ENCODE peak calls at places on chromosomes 1 and 21, in eight cellular contexts. One of them, this sample, is unnamed.

GRCh38 chr1:85801520-85801919 is 93.3 kb upstream of the ZNHIT6 start:
- DNase-seq in endothelial cell of umbilical vein: no peak
- DNase-seq in GM23248: peak; percentile 47
- DNase-seq in epithelial cell of prostate: no peak
- DNase-seq in coronary artery: no peak
- DNase-seq in CD8-positive, alpha-beta T cell: no peak
- DNase-seq in neural progenitor cell: no peak
- DNase-seq in lower lobe of right lung: no peak
- DNase-seq in this sample: no peak

GRCh38 chr1:4344065-4344753 is 310.2 kb upstream of the AJAP1 start:
- DNase-seq in endothelial cell of umbilical vein: no peak
- DNase-seq in GM23248: no peak
- DNase-seq in epithelial cell of prostate: no peak
- DNase-seq in coronary artery: no peak
- DNase-seq in CD8-positive, alpha-beta T cell: no peak
- DNase-seq in neural progenitor cell: no peak
- DNase-seq in lower lobe of right lung: no peak
- DNase-seq in this sample: no peak

GRCh38 chr1:88327391-88328267 is 356.4 kb upstream of the PKN2 start:
- DNase-seq in endothelial cell of umbilical vein: peak; percentile 98
- DNase-seq in GM23248: peak; percentile 92
- DNase-seq in epithelial cell of prostate: peak; percentile 60
- DNase-seq in coronary artery: no peak
- DNase-seq in CD8-positive, alpha-beta T cell: no peak
- DNase-seq in neural progenitor cell: no peak
- DNase-seq in lower lobe of right lung: no peak
- DNase-seq in this sample: peak; percentile 76

GRCh38 chr1:172135076-172135672 is 285.3 kb upstream of the C1orf105 start:
- DNase-seq in endothelial cell of umbilical vein: no peak
- DNase-seq in GM23248: no peak
- DNase-seq in epithelial cell of prostate: no peak
- DNase-seq in coronary artery: no peak
- DNase-seq in CD8-positive, alpha-beta T cell: no peak
- DNase-seq in neural progenitor cell: peak; percentile 31
- DNase-seq in lower lobe of right lung: no peak
- DNase-seq in this sample: peak; percentile 32

GRCh38 chr21:42305707-42306147 is 9.5 kb downstream of the TFF3 start:
- DNase-seq in endothelial cell of umbilical vein: no peak
- DNase-seq in GM23248: no peak
- DNase-seq in epithelial cell of prostate: no peak
- DNase-seq in coronary artery: no peak
- DNase-seq in CD8-positive, alpha-beta T cell: no peak
- DNase-seq in neural progenitor cell: no peak
- DNase-seq in lower lobe of right lung: no peak
- DNase-seq in this sample: no peak

GRCh38 chr1:202105571-202106339 is 17.0 kb upstream of the GPR37L1 start:
- DNase-seq in endothelial cell of umbilical vein: no peak
- DNase-seq in GM23248: peak; percentile 81
- DNase-seq in epithelial cell of prostate: no peak
- DNase-seq in coronary artery: no peak
- DNase-seq in CD8-positive, alpha-beta T cell: no peak
- DNase-seq in neural progenitor cell: peak; percentile 91
- DNase-seq in lower lobe of right lung: no peak
- DNase-seq in this sample: peak; percentile 88

GRCh38 chr1:30372792-30373433 is 350.5 kb downstream of the MATN1 start:
- DNase-seq in endothelial cell of umbilical vein: no peak
- DNase-seq in GM23248: no peak
- DNase-seq in epithelial cell of prostate: no peak
- DNase-seq in coronary artery: peak; percentile 63
- DNase-seq in CD8-positive, alpha-beta T cell: no peak
- DNase-seq in neural progenitor cell: no peak
- DNase-seq in lower lobe of right lung: no peak
- DNase-seq in this sample: no peak

GRCh38 chr1:232599178-232600041 is 30.5 kb downstream of the SIPA1L2 start:
- DNase-seq in endothelial cell of umbilical vein: no peak
- DNase-seq in GM23248: peak; percentile 12
- DNase-seq in epithelial cell of prostate: no peak
- DNase-seq in coronary artery: no peak
- DNase-seq in CD8-positive, alpha-beta T cell: no peak
- DNase-seq in neural progenitor cell: no peak
- DNase-seq in lower lobe of right lung: no peak
- DNase-seq in this sample: no peak

GRCh38 chr1:18109756-18110597 is 2.4 kb downstream of the IGSF21 start:
- DNase-seq in endothelial cell of umbilical vein: no peak
- DNase-seq in GM23248: peak; percentile 48
- DNase-seq in epithelial cell of prostate: no peak
- DNase-seq in coronary artery: no peak
- DNase-seq in CD8-positive, alpha-beta T cell: no peak
- DNase-seq in neural progenitor cell: peak; percentile 87
- DNase-seq in lower lobe of right lung: no peak
- DNase-seq in this sample: no peak

GRCh38 chr21:35664683-35665082 is 395.6 kb downstream of the SETD4 start:
- DNase-seq in endothelial cell of umbilical vein: no peak
- DNase-seq in GM23248: peak; percentile 20
- DNase-seq in epithelial cell of prostate: peak; percentile 81
- DNase-seq in coronary artery: no peak
- DNase-seq in CD8-positive, alpha-beta T cell: no peak
- DNase-seq in neural progenitor cell: no peak
- DNase-seq in lower lobe of right lung: no peak
- DNase-seq in this sample: peak; percentile 22

GRCh38 chr1:32874860-32875793 is 4.4 kb upstream of the FNDC5 start:
- DNase-seq in endothelial cell of umbilical vein: no peak
- DNase-seq in GM23248: no peak
- DNase-seq in epithelial cell of prostate: no peak
- DNase-seq in coronary artery: no peak
- DNase-seq in CD8-positive, alpha-beta T cell: no peak
- DNase-seq in neural progenitor cell: no peak
- DNase-seq in lower lobe of right lung: no peak
- DNase-seq in this sample: no peak

GRCh38 chr1:88678405-88678804 is 5.7 kb upstream of the PKN2 start:
- DNase-seq in endothelial cell of umbilical vein: peak; percentile 37
- DNase-seq in GM23248: no peak
- DNase-seq in epithelial cell of prostate: peak; percentile 71
- DNase-seq in coronary artery: no peak
- DNase-seq in CD8-positive, alpha-beta T cell: no peak
- DNase-seq in neural progenitor cell: no peak
- DNase-seq in lower lobe of right lung: no peak
- DNase-seq in this sample: no peak

GRCh38 chr1:15337656-15338402 is 71.9 kb upstream of the EFHD2 start:
- DNase-seq in endothelial cell of umbilical vein: peak; percentile 83
- DNase-seq in GM23248: peak; percentile 95
- DNase-seq in epithelial cell of prostate: no peak
- DNase-seq in coronary artery: no peak
- DNase-seq in CD8-positive, alpha-beta T cell: no peak
- DNase-seq in neural progenitor cell: no peak
- DNase-seq in lower lobe of right lung: peak; percentile 37
- DNase-seq in this sample: peak; percentile 70

GRCh38 chr1:228016181-228016510 is 9.3 kb downstream of the WNT3A start:
- DNase-seq in endothelial cell of umbilical vein: no peak
- DNase-seq in GM23248: no peak
- DNase-seq in epithelial cell of prostate: no peak
- DNase-seq in coronary artery: peak; percentile 35
- DNase-seq in CD8-positive, alpha-beta T cell: no peak
- DNase-seq in neural progenitor cell: no peak
- DNase-seq in lower lobe of right lung: no peak
- DNase-seq in this sample: no peak

GRCh38 chr1:176976771-176977170 is 187.7 kb downstream of the ASTN1 start:
- DNase-seq in endothelial cell of umbilical vein: no peak
- DNase-seq in GM23248: no peak
- DNase-seq in epithelial cell of prostate: no peak
- DNase-seq in coronary artery: no peak
- DNase-seq in CD8-positive, alpha-beta T cell: no peak
- DNase-seq in neural progenitor cell: no peak
- DNase-seq in lower lobe of right lung: no peak
- DNase-seq in this sample: no peak

GRCh38 chr21:37341254-37341960 is 25.2 kb upstream of the DYRK1A start:
- DNase-seq in endothelial cell of umbilical vein: peak; percentile 62
- DNase-seq in GM23248: peak; percentile 55
- DNase-seq in epithelial cell of prostate: no peak
- DNase-seq in coronary artery: no peak
- DNase-seq in CD8-positive, alpha-beta T cell: no peak
- DNase-seq in neural progenitor cell: peak; percentile 22
- DNase-seq in lower lobe of right lung: no peak
- DNase-seq in this sample: no peak

GRCh38 chr1:174118726-174119125 is 40.6 kb upstream of the RABGAP1L start:
- DNase-seq in endothelial cell of umbilical vein: no peak
- DNase-seq in GM23248: no peak
- DNase-seq in epithelial cell of prostate: no peak
- DNase-seq in coronary artery: no peak
- DNase-seq in CD8-positive, alpha-beta T cell: no peak
- DNase-seq in neural progenitor cell: no peak
- DNase-seq in lower lobe of right lung: no peak
- DNase-seq in this sample: no peak

GRCh38 chr1:6612641-6613360 is 730 bp upstream of the PHF13 start:
- DNase-seq in endothelial cell of umbilical vein: peak; percentile 68
- DNase-seq in GM23248: peak; percentile 83
- DNase-seq in epithelial cell of prostate: no peak
- DNase-seq in coronary artery: no peak
- DNase-seq in CD8-positive, alpha-beta T cell: no peak
- DNase-seq in neural progenitor cell: peak; percentile 65
- DNase-seq in lower lobe of right lung: peak; percentile 74
- DNase-seq in this sample: no peak

GRCh38 chr1:224368409-224368808 is 11.7 kb downstream of the CNIH4 start:
- DNase-seq in endothelial cell of umbilical vein: no peak
- DNase-seq in GM23248: peak; percentile 11
- DNase-seq in epithelial cell of prostate: no peak
- DNase-seq in coronary artery: no peak
- DNase-seq in CD8-positive, alpha-beta T cell: no peak
- DNase-seq in neural progenitor cell: no peak
- DNase-seq in lower lobe of right lung: no peak
- DNase-seq in this sample: no peak

DNA sequence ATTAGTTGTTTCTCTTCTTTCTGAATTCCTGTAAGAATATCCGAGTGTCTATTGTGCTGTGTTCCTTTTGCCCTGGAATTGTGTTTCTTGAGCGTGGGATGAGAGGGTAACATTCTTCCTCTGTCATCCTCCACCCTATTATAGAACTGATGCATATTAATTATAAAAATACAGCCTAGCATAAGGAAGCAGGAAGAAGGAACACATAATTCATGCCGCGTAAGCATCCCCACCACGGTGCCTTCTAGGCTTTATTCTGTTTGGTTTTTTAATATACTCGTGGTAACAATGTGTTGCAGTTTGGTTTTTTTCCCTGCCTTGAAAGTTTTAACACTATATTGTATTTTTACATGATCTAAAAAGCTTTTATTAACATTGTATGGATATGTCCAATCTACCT is 65.7 kb downstream of the GALNT2 start:
- DNase-seq in endothelial cell of umbilical vein: no peak
- DNase-seq in GM23248: no peak
- DNase-seq in epithelial cell of prostate: no peak
- DNase-seq in coronary artery: no peak
- DNase-seq in CD8-positive, alpha-beta T cell: no peak
- DNase-seq in neural progenitor cell: no peak
- DNase-seq in lower lobe of right lung: no peak
- DNase-seq in this sample: no peak
- H3K27ac ChIP-seq in endothelial cell of umbilical vein: no peak overlapping the region
- H3K27ac ChIP-seq in GM23248: no peak overlapping the region
- H3K27ac ChIP-seq in epithelial cell of prostate: no peak overlapping the region
- H3K27ac ChIP-seq in coronary artery: no peak overlapping the region
- H3K27ac ChIP-seq in CD8-positive, alpha-beta T cell: no peak overlapping the region
- H3K27ac ChIP-seq in neural progenitor cell: no peak overlapping the region
- H3K27ac ChIP-seq in lower lobe of right lung: no peak overlapping the region
- H3K27ac ChIP-seq in this sample: no peak overlapping the region

DNA sequence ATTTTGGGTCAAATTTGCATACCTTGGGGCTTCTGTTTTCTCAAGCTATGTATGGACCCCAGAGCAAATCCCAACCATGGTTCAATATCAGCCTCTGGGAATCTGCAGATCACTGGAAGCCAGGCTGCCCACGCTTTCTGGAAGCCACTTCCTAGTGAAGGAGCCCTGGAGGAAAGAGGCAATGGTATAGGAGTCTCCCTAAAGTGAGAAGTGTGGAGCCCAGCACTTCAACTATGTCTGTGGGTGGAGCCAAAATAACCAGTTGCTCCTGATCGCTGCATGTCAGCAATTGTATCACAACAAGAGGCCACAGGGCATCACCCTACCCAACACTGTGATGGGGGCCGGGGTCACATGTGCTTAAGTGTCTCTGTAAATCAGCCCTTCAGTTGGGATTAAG is 26.9 kb downstream of the ETS2 start:
- DNase-seq in endothelial cell of umbilical vein: no peak
- DNase-seq in GM23248: no peak
- DNase-seq in epithelial cell of prostate: no peak
- DNase-seq in coronary artery: no peak
- DNase-seq in CD8-positive, alpha-beta T cell: no peak
- DNase-seq in neural progenitor cell: no peak
- DNase-seq in lower lobe of right lung: no peak
- DNase-seq in this sample: no peak
- H3K27ac ChIP-seq in endothelial cell of umbilical vein: no peak overlapping the region
- H3K27ac ChIP-seq in GM23248: no peak overlapping the region
- H3K27ac ChIP-seq in epithelial cell of prostate: no peak overlapping the region
- H3K27ac ChIP-seq in coronary artery: no peak overlapping the region
- H3K27ac ChIP-seq in CD8-positive, alpha-beta T cell: no peak overlapping the region
- H3K27ac ChIP-seq in neural progenitor cell: no peak overlapping the region
- H3K27ac ChIP-seq in lower lobe of right lung: no peak overlapping the region
- H3K27ac ChIP-seq in this sample: no peak overlapping the region

DNA sequence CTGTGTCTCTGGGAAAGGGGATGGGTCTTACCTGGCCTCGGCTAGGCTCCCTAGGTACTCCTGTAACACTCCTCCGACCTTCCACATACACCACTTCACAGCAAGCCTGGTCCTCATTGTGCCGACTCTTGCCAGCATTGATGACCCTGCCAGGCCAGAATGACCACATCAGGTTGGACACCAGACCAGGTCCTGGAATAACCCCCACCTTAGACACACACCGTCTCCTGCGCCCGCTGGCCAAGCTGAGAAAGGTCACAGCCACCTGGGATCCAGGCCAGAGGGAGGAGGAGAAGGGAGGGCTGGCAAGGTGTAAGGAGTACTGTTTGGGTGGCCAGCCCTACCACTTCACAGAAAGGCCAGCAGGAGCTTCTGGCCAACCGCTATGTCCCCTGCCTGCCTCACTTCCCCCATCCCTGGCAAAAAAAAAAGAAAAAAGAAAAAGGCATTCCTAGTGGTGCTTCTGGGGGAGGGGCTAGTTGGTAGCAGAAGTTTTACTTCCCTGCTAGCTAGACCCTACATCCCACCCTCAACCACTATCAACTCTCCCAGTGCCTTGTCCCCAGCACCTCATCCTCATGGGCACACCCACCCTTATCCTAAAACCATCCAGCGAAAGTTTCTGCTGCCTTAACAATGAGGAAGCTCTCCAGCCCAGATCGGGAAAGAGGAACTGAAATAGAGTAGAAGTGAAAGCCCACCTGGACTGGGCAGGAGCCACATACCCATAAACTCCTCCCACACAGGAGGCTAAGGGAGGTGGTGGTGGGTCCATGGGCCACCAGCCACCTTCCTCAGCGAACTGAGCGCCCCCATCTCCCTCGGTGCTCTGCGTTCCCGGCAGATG is 1.4 kb downstream of the PPM1J start:
- DNase-seq in endothelial cell of umbilical vein: no peak
- DNase-seq in GM23248: no peak
- DNase-seq in epithelial cell of prostate: no peak
- DNase-seq in coronary artery: peak; percentile 76
- DNase-seq in CD8-positive, alpha-beta T cell: no peak
- DNase-seq in neural progenitor cell: peak; percentile 28
- DNase-seq in lower lobe of right lung: no peak
- DNase-seq in this sample: no peak
- H3K27ac ChIP-seq in endothelial cell of umbilical vein: no peak overlapping the region
- H3K27ac ChIP-seq in GM23248: no peak overlapping the region
- H3K27ac ChIP-seq in epithelial cell of prostate: no peak overlapping the region
- H3K27ac ChIP-seq in coronary artery: peak overlapping the region; percentile 62
- H3K27ac ChIP-seq in CD8-positive, alpha-beta T cell: no peak overlapping the region
- H3K27ac ChIP-seq in neural progenitor cell: no peak overlapping the region
- H3K27ac ChIP-seq in lower lobe of right lung: no peak overlapping the region
- H3K27ac ChIP-seq in this sample: no peak overlapping the region

GRCh38 chr1:12511128-12511484 is 106.9 kb downstream of the DHRS3 start:
- DNase-seq in endothelial cell of umbilical vein: no peak
- DNase-seq in GM23248: no peak
- DNase-seq in epithelial cell of prostate: no peak
- DNase-seq in coronary artery: no peak
- DNase-seq in CD8-positive, alpha-beta T cell: no peak
- DNase-seq in neural progenitor cell: no peak
- DNase-seq in lower lobe of right lung: no peak
- DNase-seq in this sample: no peak
- H3K27ac ChIP-seq in endothelial cell of umbilical vein: no peak overlapping the region
- H3K27ac ChIP-seq in GM23248: no peak overlapping the region
- H3K27ac ChIP-seq in epithelial cell of prostate: no peak overlapping the region
- H3K27ac ChIP-seq in coronary artery: peak overlapping the region; percentile 34
- H3K27ac ChIP-seq in CD8-positive, alpha-beta T cell: peak overlapping the region; percentile 64
- H3K27ac ChIP-seq in neural progenitor cell: peak overlapping the region; percentile 39
- H3K27ac ChIP-seq in lower lobe of right lung: peak overlapping the region; percentile 62
- H3K27ac ChIP-seq in this sample: no peak overlapping the region